ENCODE peak calls at places on chromosomes 16 and 17, in ten cellular contexts. One of them, this sample, is unnamed.

GRCh38 chr16:5001986-5002385 is 31.7 kb downstream of the NAGPA start:
- DNase-seq in progenitor cell of endocrine pancreas: no peak
- DNase-seq in lower lobe of right lung: no peak
- DNase-seq in dermis microvascular lymphatic vessel endothelial cell: no peak
- DNase-seq in iris pigment epithelial cell: no peak
- DNase-seq in stromal cell of bone marrow: no peak
- DNase-seq in stimulated activated CD4-positive, alpha-beta T cell treated with anti-CD3 and anti-CD28 coated beads, Interleukin-2, amount 100 ng/mL, for 48 hours: no peak
- DNase-seq in NCI-H510A treated with DMSO at 0.1 percent for 48 hours: no peak
- DNase-seq in brain microvascular endothelial cell: no peak
- DNase-seq in NCI-H1105: no peak
- DNase-seq in this sample: no peak

GRCh38 chr17:75370288-75370687 is 35.2 kb downstream of the GRB2 start:
- DNase-seq in dermis microvascular lymphatic vessel endothelial cell: no peak
- DNase-seq in stimulated activated CD4-positive, alpha-beta T cell treated with anti-CD3 and anti-CD28 coated beads, Interleukin-2, amount 100 ng/mL, for 48 hours: no peak
- DNase-seq in lower lobe of right lung: no peak
- DNase-seq in NCI-H510A treated with DMSO at 0.1 percent for 48 hours: no peak
- DNase-seq in iris pigment epithelial cell: no peak
- DNase-seq in NCI-H1105: no peak
- DNase-seq in brain microvascular endothelial cell: no peak
- DNase-seq in progenitor cell of endocrine pancreas: no peak
- DNase-seq in stromal cell of bone marrow: no peak
- DNase-seq in this sample: no peak

GRCh38 chr16:979859-980594 is 1.5 kb upstream of the SOX8 start:
- DNase-seq in progenitor cell of endocrine pancreas: no peak
- DNase-seq in stimulated activated CD4-positive, alpha-beta T cell treated with anti-CD3 and anti-CD28 coated beads, Interleukin-2, amount 100 ng/mL, for 48 hours: no peak
- DNase-seq in stromal cell of bone marrow: no peak
- DNase-seq in iris pigment epithelial cell: no peak
- DNase-seq in NCI-H510A treated with DMSO at 0.1 percent for 48 hours: no peak
- DNase-seq in NCI-H1105: no peak
- DNase-seq in brain microvascular endothelial cell: no peak
- DNase-seq in lower lobe of right lung: no peak
- DNase-seq in dermis microvascular lymphatic vessel endothelial cell: no peak
- DNase-seq in this sample: no peak

GRCh38 chr16:86619263-86619935 is 41.0 kb downstream of the FOXL1 start:
- DNase-seq in progenitor cell of endocrine pancreas: no peak
- DNase-seq in dermis microvascular lymphatic vessel endothelial cell: no peak
- DNase-seq in stimulated activated CD4-positive, alpha-beta T cell treated with anti-CD3 and anti-CD28 coated beads, Interleukin-2, amount 100 ng/mL, for 48 hours: no peak
- DNase-seq in brain microvascular endothelial cell: no peak
- DNase-seq in NCI-H510A treated with DMSO at 0.1 percent for 48 hours: no peak
- DNase-seq in lower lobe of right lung: no peak
- DNase-seq in stromal cell of bone marrow: no peak
- DNase-seq in iris pigment epithelial cell: no peak
- DNase-seq in NCI-H1105: peak; percentile 63
- DNase-seq in this sample: no peak

GRCh38 chr16:83952587-83952939 is 477 bp upstream of the OSGIN1 start:
- DNase-seq in iris pigment epithelial cell: no peak
- DNase-seq in dermis microvascular lymphatic vessel endothelial cell: peak; percentile 1
- DNase-seq in NCI-H510A treated with DMSO at 0.1 percent for 48 hours: no peak
- DNase-seq in progenitor cell of endocrine pancreas: no peak
- DNase-seq in NCI-H1105: no peak
- DNase-seq in lower lobe of right lung: no peak
- DNase-seq in brain microvascular endothelial cell: no peak
- DNase-seq in stimulated activated CD4-positive, alpha-beta T cell treated with anti-CD3 and anti-CD28 coated beads, Interleukin-2, amount 100 ng/mL, for 48 hours: no peak
- DNase-seq in stromal cell of bone marrow: peak; percentile 38
- DNase-seq in this sample: no peak

GRCh38 chr16:87360862-87361610 is 22.5 kb downstream of the FBXO31 start:
- DNase-seq in progenitor cell of endocrine pancreas: no peak
- DNase-seq in NCI-H510A treated with DMSO at 0.1 percent for 48 hours: no peak
- DNase-seq in lower lobe of right lung: no peak
- DNase-seq in stimulated activated CD4-positive, alpha-beta T cell treated with anti-CD3 and anti-CD28 coated beads, Interleukin-2, amount 100 ng/mL, for 48 hours: no peak
- DNase-seq in stromal cell of bone marrow: no peak
- DNase-seq in brain microvascular endothelial cell: no peak
- DNase-seq in NCI-H1105: no peak
- DNase-seq in iris pigment epithelial cell: no peak
- DNase-seq in dermis microvascular lymphatic vessel endothelial cell: no peak
- DNase-seq in this sample: no peak

GRCh38 chr16:69188716-69189115 is 1.8 kb downstream of the SNTB2 start:
- DNase-seq in iris pigment epithelial cell: peak; percentile 57
- DNase-seq in progenitor cell of endocrine pancreas: no peak
- DNase-seq in lower lobe of right lung: no peak
- DNase-seq in NCI-H1105: no peak
- DNase-seq in NCI-H510A treated with DMSO at 0.1 percent for 48 hours: no peak
- DNase-seq in stromal cell of bone marrow: no peak
- DNase-seq in brain microvascular endothelial cell: peak; percentile 20
- DNase-seq in stimulated activated CD4-positive, alpha-beta T cell treated with anti-CD3 and anti-CD28 coated beads, Interleukin-2, amount 100 ng/mL, for 48 hours: no peak
- DNase-seq in dermis microvascular lymphatic vessel endothelial cell: no peak
- DNase-seq in this sample: no peak

GRCh38 chr17:36824678-36825091 is 112.6 kb upstream of the LHX1 start:
- DNase-seq in stimulated activated CD4-positive, alpha-beta T cell treated with anti-CD3 and anti-CD28 coated beads, Interleukin-2, amount 100 ng/mL, for 48 hours: no peak
- DNase-seq in stromal cell of bone marrow: no peak
- DNase-seq in NCI-H510A treated with DMSO at 0.1 percent for 48 hours: no peak
- DNase-seq in NCI-H1105: no peak
- DNase-seq in iris pigment epithelial cell: peak; percentile 21
- DNase-seq in lower lobe of right lung: no peak
- DNase-seq in brain microvascular endothelial cell: no peak
- DNase-seq in dermis microvascular lymphatic vessel endothelial cell: no peak
- DNase-seq in progenitor cell of endocrine pancreas: no peak
- DNase-seq in this sample: no peak

GRCh38 chr16:66207139-66207863 is 159.2 kb upstream of the CDH5 start:
- DNase-seq in lower lobe of right lung: no peak
- DNase-seq in iris pigment epithelial cell: no peak
- DNase-seq in dermis microvascular lymphatic vessel endothelial cell: peak; percentile 47
- DNase-seq in NCI-H510A treated with DMSO at 0.1 percent for 48 hours: peak; percentile 13
- DNase-seq in brain microvascular endothelial cell: no peak
- DNase-seq in progenitor cell of endocrine pancreas: no peak
- DNase-seq in stromal cell of bone marrow: no peak
- DNase-seq in NCI-H1105: peak; percentile 19
- DNase-seq in stimulated activated CD4-positive, alpha-beta T cell treated with anti-CD3 and anti-CD28 coated beads, Interleukin-2, amount 100 ng/mL, for 48 hours: no peak
- DNase-seq in this sample: no peak

GRCh38 chr17:49110504-49110903 is 22.1 kb upstream of the B4GALNT2 start:
- DNase-seq in NCI-H510A treated with DMSO at 0.1 percent for 48 hours: no peak
- DNase-seq in stromal cell of bone marrow: no peak
- DNase-seq in lower lobe of right lung: no peak
- DNase-seq in iris pigment epithelial cell: no peak
- DNase-seq in NCI-H1105: no peak
- DNase-seq in brain microvascular endothelial cell: no peak
- DNase-seq in dermis microvascular lymphatic vessel endothelial cell: no peak
- DNase-seq in stimulated activated CD4-positive, alpha-beta T cell treated with anti-CD3 and anti-CD28 coated beads, Interleukin-2, amount 100 ng/mL, for 48 hours: no peak
- DNase-seq in progenitor cell of endocrine pancreas: no peak
- DNase-seq in this sample: no peak

GRCh38 chr16:31073073-31073822 is 792 bp downstream of the ZNF668 start:
- DNase-seq in stimulated activated CD4-positive, alpha-beta T cell treated with anti-CD3 and anti-CD28 coated beads, Interleukin-2, amount 100 ng/mL, for 48 hours: peak; percentile 85
- DNase-seq in iris pigment epithelial cell: peak; percentile 95
- DNase-seq in dermis microvascular lymphatic vessel endothelial cell: peak; percentile 72
- DNase-seq in progenitor cell of endocrine pancreas: peak; percentile 72
- DNase-seq in NCI-H510A treated with DMSO at 0.1 percent for 48 hours: peak; percentile 86
- DNase-seq in lower lobe of right lung: peak; percentile 94
- DNase-seq in stromal cell of bone marrow: peak; percentile 81
- DNase-seq in NCI-H1105: peak; percentile 83
- DNase-seq in brain microvascular endothelial cell: peak; percentile 89
- DNase-seq in this sample: no peak

GRCh38 chr17:4184811-4185210 is 41.8 kb downstream of the CYB5D2 start:
- DNase-seq in brain microvascular endothelial cell: no peak
- DNase-seq in NCI-H510A treated with DMSO at 0.1 percent for 48 hours: no peak
- DNase-seq in NCI-H1105: no peak
- DNase-seq in progenitor cell of endocrine pancreas: no peak
- DNase-seq in lower lobe of right lung: no peak
- DNase-seq in stromal cell of bone marrow: no peak
- DNase-seq in dermis microvascular lymphatic vessel endothelial cell: no peak
- DNase-seq in iris pigment epithelial cell: no peak
- DNase-seq in stimulated activated CD4-positive, alpha-beta T cell treated with anti-CD3 and anti-CD28 coated beads, Interleukin-2, amount 100 ng/mL, for 48 hours: no peak
- DNase-seq in this sample: no peak

GRCh38 chr16:72371307-72372081 is 199.5 kb upstream of the PMFBP1 start:
- DNase-seq in lower lobe of right lung: no peak
- DNase-seq in NCI-H1105: no peak
- DNase-seq in dermis microvascular lymphatic vessel endothelial cell: no peak
- DNase-seq in stimulated activated CD4-positive, alpha-beta T cell treated with anti-CD3 and anti-CD28 coated beads, Interleukin-2, amount 100 ng/mL, for 48 hours: no peak
- DNase-seq in NCI-H510A treated with DMSO at 0.1 percent for 48 hours: peak; percentile 45
- DNase-seq in brain microvascular endothelial cell: peak; percentile 27
- DNase-seq in progenitor cell of endocrine pancreas: peak; percentile 10
- DNase-seq in iris pigment epithelial cell: peak; percentile 79
- DNase-seq in stromal cell of bone marrow: no peak
- DNase-seq in this sample: no peak

GRCh38 chr17:4945176-4945943 is 3.0 kb downstream of the PFN1 start:
- DNase-seq in dermis microvascular lymphatic vessel endothelial cell: no peak
- DNase-seq in stromal cell of bone marrow: peak; percentile 86
- DNase-seq in lower lobe of right lung: peak; percentile 77
- DNase-seq in iris pigment epithelial cell: peak; percentile 92
- DNase-seq in NCI-H1105: no peak
- DNase-seq in progenitor cell of endocrine pancreas: no peak
- DNase-seq in NCI-H510A treated with DMSO at 0.1 percent for 48 hours: no peak
- DNase-seq in brain microvascular endothelial cell: peak; percentile 90
- DNase-seq in stimulated activated CD4-positive, alpha-beta T cell treated with anti-CD3 and anti-CD28 coated beads, Interleukin-2, amount 100 ng/mL, for 48 hours: peak; percentile 82
- DNase-seq in this sample: peak; percentile 47

GRCh38 chr16:24013733-24014645 is 178.2 kb downstream of the PRKCB start:
- DNase-seq in NCI-H510A treated with DMSO at 0.1 percent for 48 hours: no peak
- DNase-seq in NCI-H1105: no peak
- DNase-seq in iris pigment epithelial cell: no peak
- DNase-seq in stromal cell of bone marrow: no peak
- DNase-seq in progenitor cell of endocrine pancreas: no peak
- DNase-seq in lower lobe of right lung: no peak
- DNase-seq in dermis microvascular lymphatic vessel endothelial cell: no peak
- DNase-seq in brain microvascular endothelial cell: no peak
- DNase-seq in stimulated activated CD4-positive, alpha-beta T cell treated with anti-CD3 and anti-CD28 coated beads, Interleukin-2, amount 100 ng/mL, for 48 hours: peak; percentile 25
- DNase-seq in this sample: no peak

GRCh38 chr17:19656336-19656735 is 7.8 kb downstream of the ALDH3A2 start:
- DNase-seq in iris pigment epithelial cell: no peak
- DNase-seq in NCI-H1105: no peak
- DNase-seq in stimulated activated CD4-positive, alpha-beta T cell treated with anti-CD3 and anti-CD28 coated beads, Interleukin-2, amount 100 ng/mL, for 48 hours: no peak
- DNase-seq in NCI-H510A treated with DMSO at 0.1 percent for 48 hours: no peak
- DNase-seq in dermis microvascular lymphatic vessel endothelial cell: no peak
- DNase-seq in brain microvascular endothelial cell: no peak
- DNase-seq in stromal cell of bone marrow: no peak
- DNase-seq in progenitor cell of endocrine pancreas: no peak
- DNase-seq in lower lobe of right lung: no peak
- DNase-seq in this sample: no peak

GRCh38 chr17:78618264-78619066 is 41.3 kb upstream of the DNAH17 start:
- DNase-seq in stromal cell of bone marrow: peak; percentile 74
- DNase-seq in iris pigment epithelial cell: no peak
- DNase-seq in brain microvascular endothelial cell: no peak
- DNase-seq in NCI-H1105: no peak
- DNase-seq in lower lobe of right lung: no peak
- DNase-seq in dermis microvascular lymphatic vessel endothelial cell: no peak
- DNase-seq in NCI-H510A treated with DMSO at 0.1 percent for 48 hours: no peak
- DNase-seq in stimulated activated CD4-positive, alpha-beta T cell treated with anti-CD3 and anti-CD28 coated beads, Interleukin-2, amount 100 ng/mL, for 48 hours: no peak
- DNase-seq in progenitor cell of endocrine pancreas: no peak
- DNase-seq in this sample: no peak

GRCh38 chr17:80138856-80139426 is 8.0 kb downstream of the EIF4A3 start:
- DNase-seq in stimulated activated CD4-positive, alpha-beta T cell treated with anti-CD3 and anti-CD28 coated beads, Interleukin-2, amount 100 ng/mL, for 48 hours: no peak
- DNase-seq in dermis microvascular lymphatic vessel endothelial cell: no peak
- DNase-seq in NCI-H1105: no peak
- DNase-seq in NCI-H510A treated with DMSO at 0.1 percent for 48 hours: no peak
- DNase-seq in iris pigment epithelial cell: no peak
- DNase-seq in progenitor cell of endocrine pancreas: no peak
- DNase-seq in lower lobe of right lung: no peak
- DNase-seq in brain microvascular endothelial cell: no peak
- DNase-seq in stromal cell of bone marrow: no peak
- DNase-seq in this sample: no peak

GRCh38 chr16:56989988-56990387 is 631 bp downstream of the NLRC5 start:
- DNase-seq in iris pigment epithelial cell: no peak
- DNase-seq in stromal cell of bone marrow: no peak
- DNase-seq in NCI-H510A treated with DMSO at 0.1 percent for 48 hours: no peak
- DNase-seq in lower lobe of right lung: no peak
- DNase-seq in NCI-H1105: no peak
- DNase-seq in brain microvascular endothelial cell: no peak
- DNase-seq in progenitor cell of endocrine pancreas: no peak
- DNase-seq in dermis microvascular lymphatic vessel endothelial cell: no peak
- DNase-seq in stimulated activated CD4-positive, alpha-beta T cell treated with anti-CD3 and anti-CD28 coated beads, Interleukin-2, amount 100 ng/mL, for 48 hours: no peak
- DNase-seq in this sample: no peak

GRCh38 chr17:68851875-68852274 is 103.3 kb downstream of the ABCA8 start:
- DNase-seq in dermis microvascular lymphatic vessel endothelial cell: no peak
- DNase-seq in iris pigment epithelial cell: no peak
- DNase-seq in stimulated activated CD4-positive, alpha-beta T cell treated with anti-CD3 and anti-CD28 coated beads, Interleukin-2, amount 100 ng/mL, for 48 hours: no peak
- DNase-seq in NCI-H1105: no peak
- DNase-seq in NCI-H510A treated with DMSO at 0.1 percent for 48 hours: no peak
- DNase-seq in brain microvascular endothelial cell: no peak
- DNase-seq in lower lobe of right lung: no peak
- DNase-seq in stromal cell of bone marrow: no peak
- DNase-seq in progenitor cell of endocrine pancreas: no peak
- DNase-seq in this sample: no peak

GRCh38 chr17:76497979-76498885 is 3.0 kb downstream of the RHBDF2 start:
- DNase-seq in NCI-H1105: no peak
- DNase-seq in stimulated activated CD4-positive, alpha-beta T cell treated with anti-CD3 and anti-CD28 coated beads, Interleukin-2, amount 100 ng/mL, for 48 hours: no peak
- DNase-seq in lower lobe of right lung: peak; percentile 74
- DNase-seq in NCI-H510A treated with DMSO at 0.1 percent for 48 hours: no peak
- DNase-seq in stromal cell of bone marrow: peak; percentile 50
- DNase-seq in brain microvascular endothelial cell: peak; percentile 84
- DNase-seq in dermis microvascular lymphatic vessel endothelial cell: peak; percentile 80
- DNase-seq in iris pigment epithelial cell: peak; percentile 93
- DNase-seq in progenitor cell of endocrine pancreas: no peak
- DNase-seq in this sample: no peak

GRCh38 chr16:15523092-15523541 is 88.7 kb downstream of the BMERB1 start:
- DNase-seq in progenitor cell of endocrine pancreas: no peak
- DNase-seq in stromal cell of bone marrow: no peak
- DNase-seq in dermis microvascular lymphatic vessel endothelial cell: no peak
- DNase-seq in NCI-H1105: no peak
- DNase-seq in NCI-H510A treated with DMSO at 0.1 percent for 48 hours: no peak
- DNase-seq in brain microvascular endothelial cell: no peak
- DNase-seq in lower lobe of right lung: peak; percentile 59
- DNase-seq in stimulated activated CD4-positive, alpha-beta T cell treated with anti-CD3 and anti-CD28 coated beads, Interleukin-2, amount 100 ng/mL, for 48 hours: no peak
- DNase-seq in iris pigment epithelial cell: no peak
- DNase-seq in this sample: no peak

GRCh38 chr17:9177212-9177611 is 155.9 kb downstream of the NTN1 start:
- DNase-seq in progenitor cell of endocrine pancreas: no peak
- DNase-seq in lower lobe of right lung: no peak
- DNase-seq in stimulated activated CD4-positive, alpha-beta T cell treated with anti-CD3 and anti-CD28 coated beads, Interleukin-2, amount 100 ng/mL, for 48 hours: no peak
- DNase-seq in brain microvascular endothelial cell: no peak
- DNase-seq in stromal cell of bone marrow: no peak
- DNase-seq in iris pigment epithelial cell: no peak
- DNase-seq in NCI-H510A treated with DMSO at 0.1 percent for 48 hours: no peak
- DNase-seq in dermis microvascular lymphatic vessel endothelial cell: peak; percentile 17
- DNase-seq in NCI-H1105: no peak
- DNase-seq in this sample: no peak

GRCh38 chr17:50467855-50468119 is 893 bp downstream of the CHAD start:
- DNase-seq in dermis microvascular lymphatic vessel endothelial cell: no peak
- DNase-seq in stromal cell of bone marrow: no peak
- DNase-seq in brain microvascular endothelial cell: no peak
- DNase-seq in stimulated activated CD4-positive, alpha-beta T cell treated with anti-CD3 and anti-CD28 coated beads, Interleukin-2, amount 100 ng/mL, for 48 hours: no peak
- DNase-seq in NCI-H1105: no peak
- DNase-seq in iris pigment epithelial cell: no peak
- DNase-seq in progenitor cell of endocrine pancreas: no peak
- DNase-seq in NCI-H510A treated with DMSO at 0.1 percent for 48 hours: no peak
- DNase-seq in lower lobe of right lung: no peak
- DNase-seq in this sample: no peak

GRCh38 chr16:14252860-14253259 is 181.7 kb downstream of the MRTFB start:
- DNase-seq in NCI-H1105: no peak
- DNase-seq in progenitor cell of endocrine pancreas: no peak
- DNase-seq in NCI-H510A treated with DMSO at 0.1 percent for 48 hours: no peak
- DNase-seq in stromal cell of bone marrow: no peak
- DNase-seq in stimulated activated CD4-positive, alpha-beta T cell treated with anti-CD3 and anti-CD28 coated beads, Interleukin-2, amount 100 ng/mL, for 48 hours: no peak
- DNase-seq in brain microvascular endothelial cell: no peak
- DNase-seq in iris pigment epithelial cell: no peak
- DNase-seq in lower lobe of right lung: no peak
- DNase-seq in dermis microvascular lymphatic vessel endothelial cell: no peak
- DNase-seq in this sample: no peak

GRCh38 chr17:81688616-81689015 is 4.8 kb downstream of the HGS start:
- DNase-seq in dermis microvascular lymphatic vessel endothelial cell: no peak
- DNase-seq in stimulated activated CD4-positive, alpha-beta T cell treated with anti-CD3 and anti-CD28 coated beads, Interleukin-2, amount 100 ng/mL, for 48 hours: no peak
- DNase-seq in NCI-H1105: no peak
- DNase-seq in lower lobe of right lung: no peak
- DNase-seq in stromal cell of bone marrow: no peak
- DNase-seq in brain microvascular endothelial cell: no peak
- DNase-seq in NCI-H510A treated with DMSO at 0.1 percent for 48 hours: no peak
- DNase-seq in progenitor cell of endocrine pancreas: no peak
- DNase-seq in iris pigment epithelial cell: no peak
- DNase-seq in this sample: no peak

GRCh38 chr17:17994271-17994670 is 21.6 kb downstream of the DRC3 start:
- DNase-seq in lower lobe of right lung: no peak
- DNase-seq in stimulated activated CD4-positive, alpha-beta T cell treated with anti-CD3 and anti-CD28 coated beads, Interleukin-2, amount 100 ng/mL, for 48 hours: no peak
- DNase-seq in progenitor cell of endocrine pancreas: no peak
- DNase-seq in brain microvascular endothelial cell: no peak
- DNase-seq in NCI-H510A treated with DMSO at 0.1 percent for 48 hours: peak; percentile 64
- DNase-seq in iris pigment epithelial cell: peak; percentile 31
- DNase-seq in NCI-H1105: no peak
- DNase-seq in dermis microvascular lymphatic vessel endothelial cell: no peak
- DNase-seq in stromal cell of bone marrow: no peak
- DNase-seq in this sample: no peak

GRCh38 chr17:30226878-30227277 is 8.6 kb downstream of the SLC6A4 start:
- DNase-seq in NCI-H510A treated with DMSO at 0.1 percent for 48 hours: no peak
- DNase-seq in iris pigment epithelial cell: no peak
- DNase-seq in stromal cell of bone marrow: no peak
- DNase-seq in lower lobe of right lung: no peak
- DNase-seq in dermis microvascular lymphatic vessel endothelial cell: no peak
- DNase-seq in brain microvascular endothelial cell: no peak
- DNase-seq in NCI-H1105: no peak
- DNase-seq in stimulated activated CD4-positive, alpha-beta T cell treated with anti-CD3 and anti-CD28 coated beads, Interleukin-2, amount 100 ng/mL, for 48 hours: no peak
- DNase-seq in progenitor cell of endocrine pancreas: no peak
- DNase-seq in this sample: no peak

This sample was measured in AG04449.